ENCODE peak calls at places on chromosomes 7 and 10, in nine cellular contexts. Y is mammary epithelial cell; R is activated CD8-positive, alpha-beta memory T cell treated with anti-CD3 and anti-CD28 coated beads, Interleukin-2, amount 10 ng/mL, durations not matched to agents 7 days and 5 days; K is anterior cingulate cortex; Z is stimulated activated CD4-positive, alpha-beta T cell treated with anti-CD3 and anti-CD28 coated beads, Interleukin-15, amount 100 ng/mL, for 24 hours; X is amniotic stem cell; U is activated CD4-positive, alpha-beta T cell treated with anti-CD3 and anti-CD28 coated beads, Interleukin-2, amount 50 U/mL, for 1 hour; P is iPS DF 19.7; L is mesenchymal stem cell. W is an unnamed sample.

GRCh38 chr7:80722596-80723141 is 84.2 kb downstream of the CD36 start:
- DNase-seq in Z (no peak), P (no peak), R (no peak), Y (peak), X (peak), K (no peak), L (peak), U (no peak), W (no peak)

GRCh38 chr7:144827581-144828139 is 8.2 kb downstream of the TPK1 start:
- DNase-seq in Z (no peak), Y (no peak), R (no peak), P (no peak), K (no peak), L (peak), U (no peak), X (no peak), W (no peak)

GRCh38 chr7:132703742-132704141 is 127.5 kb upstream of the PLXNA4 start:
- DNase-seq in Y (no peak), X (no peak), K (no peak), U (no peak), P (no peak), Z (no peak), L (no peak), R (no peak), W (no peak)

GRCh38 chr10:77253037-77253436 is 384.6 kb downstream of the KCNMA1 start:
- DNase-seq in X (no peak), R (no peak), P (no peak), Z (no peak), K (no peak), U (no peak), L (no peak), Y (no peak), W (no peak)

GRCh38 chr7:22823142-22823497 is 471 bp upstream of the TOMM7 start:
- DNase-seq in U (no peak), Z (no peak), P (no peak), Y (no peak), R (no peak), X (no peak), K (no peak), L (no peak), W (no peak)

GRCh38 chr7:68823996-68824780 is 774.1 kb upstream of the AUTS2 start:
- DNase-seq in R (no peak), P (no peak), U (no peak), Y (no peak), K (no peak), Z (no peak), X (no peak), L (no peak), W (no peak)

GRCh38 chr10:104353325-104354048 is at the start of gene CFAP58:
- DNase-seq in R (peak), P (no peak), L (peak), K (peak), Y (peak), Z (peak), U (peak), X (no peak), W (peak)

GRCh38 chr10:132607491-132607890 is 69.9 kb downstream of the INPP5A start:
- DNase-seq in U (no peak), Z (no peak), L (no peak), Y (no peak), X (no peak), R (no peak), P (no peak), K (no peak), W (no peak)

GRCh38 chr10:3538850-3539531 is 246.0 kb downstream of the KLF6 start:
- DNase-seq in K (no peak), X (peak), L (peak), R (no peak), Z (peak), Y (peak), P (peak), U (no peak), W (no peak)

GRCh38 chr7:19111474-19112143 is 5.8 kb downstream of the TWIST1 start:
- DNase-seq in P (no peak), L (no peak), Y (no peak), U (no peak), K (no peak), X (no peak), Z (no peak), R (no peak), W (no peak)

GRCh38 chr10:68618234-68618633 is 58.1 kb downstream of the TET1 start:
- DNase-seq in Z (no peak), Y (no peak), U (no peak), L (no peak), K (no peak), P (no peak), R (no peak), X (no peak), W (no peak)

GRCh38 chr7:140639366-140640053 is 1.1 kb downstream of the DENND2A start:
- DNase-seq in U (no peak), K (no peak), P (no peak), R (no peak), Z (peak), L (peak), Y (no peak), X (no peak), W (no peak)

GRCh38 chr7:115831371-115831770 is 199.2 kb downstream of the TFEC start:
- DNase-seq in Z (no peak), X (no peak), K (no peak), R (no peak), P (no peak), Y (no peak), U (no peak), L (no peak), W (no peak)

GRCh38 chr7:23261843-23262452 is 15.4 kb downstream of the GPNMB start:
- DNase-seq in P (no peak), R (peak), U (peak), Z (peak), X (peak), L (peak), K (peak), Y (peak), W (peak)

GRCh38 chr7:91826377-91826776 is 54.1 kb downstream of the MTERF1 start:
- DNase-seq in K (no peak), U (no peak), Y (peak), R (no peak), P (no peak), Z (no peak), X (no peak), L (no peak), W (no peak)

GRCh38 chr10:63646491-63646890 is 125.3 kb downstream of the REEP3 start:
- DNase-seq in P (no peak), Z (no peak), R (no peak), Y (no peak), L (no peak), K (no peak), X (no peak), U (no peak), W (no peak)

GRCh38 chr7:83162402-83163256 is at the start of gene PCLO:
- DNase-seq in Z (peak), L (peak), X (peak), U (peak), R (peak), P (peak), K (peak), Y (peak), W (peak)

GRCh38 chr10:81828251-81828650 is 46.7 kb upstream of the NRG3 start:
- DNase-seq in U (no peak), K (no peak), R (no peak), X (no peak), Z (no peak), P (no peak), Y (no peak), L (no peak), W (no peak)

GRCh38 chr7:144035385-144035784 is 13.4 kb upstream of the OR2A5 start:
- DNase-seq in X (no peak), Y (no peak), Z (no peak), L (no peak), U (no peak), P (no peak), K (no peak), R (no peak), W (no peak)

GRCh38 chr10:48656928-48657327 is 27.7 kb upstream of the WDFY4 start:
- DNase-seq in Z (no peak), P (no peak), U (no peak), X (no peak), L (no peak), R (no peak), K (no peak), Y (no peak), W (no peak)

GRCh38 chr7:153047079-153047478 is 287.5 kb downstream of the ACTR3B start:
- DNase-seq in Y (no peak), Z (no peak), L (no peak), P (no peak), X (no peak), K (no peak), U (no peak), R (no peak), W (no peak)

W was measured in central memory CD4-positive, alpha-beta T cell.